ENCODE peak calls at places on chromosomes 16 and 17, in five cellular contexts. E is effector memory CD4-positive, alpha-beta T cell; I is stomach; O is uterus; H is prostate gland. U is an unnamed sample.

GRCh38 chr16:30724641-30725464 is 23.4 kb upstream of the PHKG2 start:
- DNase-seq in E (no peak), I (no peak), O (no peak), H (no peak), U (peak; percentile 47)

GRCh38 chr16:10405386-10405939 is 19.6 kb downstream of the ATF7IP2 start:
- DNase-seq in E (no peak), I (no peak), O (no peak), H (no peak), U (peak; percentile 34)

GRCh38 chr17:48723555-48724239 is 712 bp downstream of the PRAC2 start:
- DNase-seq in E (no peak), I (no peak), O (no peak), H (peak; percentile 67), U (no peak)

GRCh38 chr16:23803591-23804123 is 32.1 kb upstream of the PRKCB start:
- DNase-seq in E (peak; percentile 41), I (peak; percentile 47), O (peak; percentile 22), H (peak; percentile 46), U (peak; percentile 18)

GRCh38 chr16:1871974-1872635 is at the start of gene MEIOB:
- DNase-seq in E (no peak), I (no peak), O (no peak), H (no peak), U (peak; percentile 42)

GRCh38 chr17:21096874-21097273 is 29.9 kb upstream of the DHRS7B start:
- DNase-seq in E (no peak), I (no peak), O (no peak), H (no peak), U (no peak)

GRCh38 chr16:24906199-24906808 is 60.5 kb downstream of the SLC5A11 start:
- DNase-seq in E (no peak), I (no peak), O (no peak), H (no peak), U (no peak)

GRCh38 chr16:54957403-54957802 is 26.7 kb downstream of the IRX5 start:
- DNase-seq in E (no peak), I (peak; percentile 57), O (no peak), H (no peak), U (peak; percentile 34)

GRCh38 chr17:2020721-2021120 is 4.4 kb downstream of the RTN4RL1 start:
- DNase-seq in E (no peak), I (no peak), O (no peak), H (no peak), U (no peak)

GRCh38 chr17:16986391-16986790 is 14.5 kb upstream of the TNFRSF13B start:
- DNase-seq in E (no peak), I (no peak), O (no peak), H (no peak), U (no peak)

GRCh38 chr16:48833461-48833860 is 223.5 kb upstream of the N4BP1 start:
- DNase-seq in E (no peak), I (no peak), O (no peak), H (no peak), U (no peak)

GRCh38 chr17:47218896-47219430 is 9.8 kb downstream of the MYL4 start:
- DNase-seq in E (no peak), I (peak; percentile 37), O (no peak), H (no peak), U (no peak)

GRCh38 chr16:66457888-66458287 is 30.8 kb downstream of the BEAN1 start:
- DNase-seq in E (no peak), I (no peak), O (no peak), H (no peak), U (no peak)

GRCh38 chr16:450385-450784 is 24.9 kb downstream of the RAB11FIP3 start:
- DNase-seq in E (no peak), I (no peak), O (no peak), H (no peak), U (no peak)

GRCh38 chr17:7003745-7004144 is 7.9 kb downstream of the ALOX12 start:
- DNase-seq in E (no peak), I (no peak), O (no peak), H (no peak), U (no peak)

GRCh38 chr17:27446569-27447301 is 9.5 kb upstream of the KSR1 start:
- DNase-seq in E (no peak), I (no peak), O (no peak), H (no peak), U (no peak)

GRCh38 chr17:41678907-41679739 is 9.6 kb upstream of the EIF1 start:
- DNase-seq in E (peak; percentile 41), I (no peak), O (no peak), H (no peak), U (no peak)

GRCh38 chr17:55580596-55581133 is 69.4 kb upstream of the SMIM36 start:
- DNase-seq in E (no peak), I (no peak), O (no peak), H (no peak), U (no peak)

GRCh38 chr16:1964046-1964505 is 550 bp downstream of the RPS2 start:
- DNase-seq in E (peak; percentile 31), I (no peak), O (no peak), H (no peak), U (peak; percentile 59)

GRCh38 chr16:4260360-4260759 is 12.5 kb downstream of the TFAP4 start:
- DNase-seq in E (no peak), I (peak; percentile 93), O (no peak), H (peak; percentile 73), U (peak; percentile 97)

GRCh38 chr17:79955961-79956735 is 79.5 kb downstream of the TBC1D16 start:
- DNase-seq in E (no peak), I (no peak), O (peak; percentile 5), H (no peak), U (no peak)

GRCh38 chr17:60630352-60630751 is 30.4 kb downstream of the PPM1D start:
- DNase-seq in E (no peak), I (no peak), O (peak; percentile 31), H (peak; percentile 17), U (no peak)

GRCh38 chr17:67571478-67571877 is 146.3 kb upstream of the NOL11 start:
- DNase-seq in E (no peak), I (no peak), O (no peak), H (no peak), U (no peak)

GRCh38 chr17:19004601-19005441 is at the start of gene FAM83G:
- DNase-seq in E (peak; percentile 83), I (peak; percentile 89), O (peak; percentile 77), H (peak; percentile 85), U (peak; percentile 89)

GRCh38 chr16:65572156-65572555 is 450.3 kb upstream of the CDH11 start:
- DNase-seq in E (no peak), I (no peak), O (no peak), H (no peak), U (no peak)

GRCh38 chr17:59296190-59296589 is 35.3 kb upstream of the YPEL2 start:
- DNase-seq in E (no peak), I (no peak), O (no peak), H (peak; percentile 28), U (no peak)

GRCh38 chr17:63848834-63849689 is 6.6 kb upstream of the SMARCD2 start:
- DNase-seq in E (peak; percentile 88), I (peak; percentile 94), O (peak; percentile 86), H (peak; percentile 80), U (peak; percentile 92)

DNA sequence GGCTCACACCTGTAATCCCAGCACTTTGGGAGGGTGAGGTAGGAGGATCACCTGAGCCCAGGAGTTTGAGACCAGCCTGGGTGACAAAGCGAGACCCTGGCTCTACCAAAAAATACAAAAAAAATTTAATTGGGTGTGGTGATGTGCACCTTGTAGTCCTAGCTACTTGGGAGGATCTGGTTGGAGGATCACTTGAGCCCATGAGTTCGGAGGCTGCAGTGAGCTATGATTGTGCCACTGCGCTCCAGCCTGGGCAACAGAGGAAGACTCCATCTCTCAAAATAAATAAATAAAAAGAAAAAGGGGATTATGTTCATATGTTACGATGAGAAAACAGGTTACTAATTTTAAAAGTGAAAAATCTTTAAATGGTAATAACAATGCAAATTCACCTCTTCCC is 996 bp downstream of the MLKL start:
- DNase-seq in E (no peak), I (no peak), O (no peak), H (no peak), U (no peak)
- H3K4me3 ChIP-seq in E (peak overlapping the region; percentile 90), I (peak overlapping the region; percentile 63), O (peak overlapping the region; percentile 62), H (peak overlapping the region; percentile 57), U (peak overlapping the region; percentile 80)

GRCh38 chr17:82840431-82840831 is 609 bp upstream of the ZNF750 start:
- DNase-seq in E (no peak), I (no peak), O (no peak), H (no peak), U (no peak)
- H3K4me3 ChIP-seq in E (no peak overlapping the region), I (no peak overlapping the region), O (no peak overlapping the region), H (no peak overlapping the region), U (no peak overlapping the region)

GRCh38 chr16:14510581-14510938 is 119.5 kb downstream of the PARN start:
- DNase-seq in E (no peak), I (no peak), O (no peak), H (no peak), U (no peak)

GRCh38 chr16:14511798-14512131 is 118.3 kb downstream of the PARN start:
- DNase-seq in E (no peak), I (no peak), O (no peak), H (no peak), U (no peak)

GRCh38 chr16:14510939-14511797 is 118.9 kb downstream of the PARN start:
- DNase-seq in E (no peak), I (no peak), O (no peak), H (no peak), U (no peak)

GRCh38 chr16:14509055-14509454 is 121.0 kb downstream of the PARN start:
- DNase-seq in E (no peak), I (no peak), O (no peak), H (no peak), U (no peak)

GRCh38 chr16:14509675-14510132 is 120.4 kb downstream of the PARN start:
- DNase-seq in E (no peak), I (no peak), O (no peak), H (no peak), U (no peak)
- H3K4me3 ChIP-seq in E (no peak overlapping the region), I (no peak overlapping the region), O (no peak overlapping the region), H (no peak overlapping the region), U (no peak overlapping the region)

GRCh38 chr16:29665294-29666077 is 2.4 kb downstream of the SPN start:
- DNase-seq in E (peak; percentile 27), I (no peak), O (no peak), H (no peak), U (no peak)

GRCh38 chr16:29663829-29664132 is 734 bp downstream of the SPN start:
- DNase-seq in E (no peak), I (no peak), O (no peak), H (no peak), U (no peak)

GRCh38 chr16:29663020-29663828 is at the start of gene SPN:
- DNase-seq in E (peak; percentile 3), I (no peak), O (no peak), H (no peak), U (no peak)

GRCh38 chr16:29662729-29663019 is 373 bp upstream of the SPN start:
- DNase-seq in E (peak; percentile 49), I (peak; percentile 27), O (no peak), H (no peak), U (no peak)

GRCh38 chr16:29664133-29664912 is 1.3 kb downstream of the SPN start:
- DNase-seq in E (peak; percentile 28), I (no peak), O (no peak), H (no peak), U (peak; percentile 17)
- H3K4me3 ChIP-seq in E (peak overlapping the region; percentile 90), I (peak overlapping the region; percentile 41), O (no peak overlapping the region), H (no peak overlapping the region), U (no peak overlapping the region)

DNA sequence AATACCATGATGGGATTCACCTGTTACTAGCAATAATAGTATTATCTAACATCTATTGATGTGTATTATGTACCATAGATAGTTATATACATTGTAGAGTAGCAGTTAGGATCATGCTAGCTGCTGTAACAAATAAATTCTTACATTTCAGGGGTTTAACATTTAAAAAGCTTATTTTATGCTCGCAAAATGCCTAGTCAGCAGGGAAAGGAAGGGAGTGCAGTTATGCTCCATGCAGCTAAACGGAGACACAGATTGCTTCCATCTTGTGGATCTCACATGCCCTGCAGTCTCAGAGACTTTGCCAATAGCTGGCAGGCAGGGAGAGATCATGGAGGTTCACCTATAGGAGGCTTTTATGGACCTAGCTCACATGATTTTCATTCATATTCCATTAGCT is 364.1 kb downstream of the TOX3 start:
- DNase-seq in E (no peak), I (no peak), O (no peak), H (no peak), U (no peak)
- H3K4me3 ChIP-seq in E (no peak overlapping the region), I (no peak overlapping the region), O (no peak overlapping the region), H (no peak overlapping the region), U (no peak overlapping the region)